ENCODE peak calls at places on chromosomes 3 and 15, in five cellular contexts. L, B, K, U and O are unnamed samples.

GRCh38 chr3:186523022-186523421 is 21.2 kb downstream of the CRYGS start:
- DNase-seq in B (no peak), U (no peak), K (no peak), L (no peak), O (no peak)

GRCh38 chr3:65039754-65040210 is 352.0 kb upstream of the ADAMTS9 start:
- DNase-seq in L (no peak), B (no peak), K (no peak), U (no peak), O (no peak)

GRCh38 chr15:60720493-60721231 is 241.7 kb upstream of the ICE2 start:
- DNase-seq in L (no peak), K (no peak), U (peak), B (no peak), O (no peak)

GRCh38 chr3:149615731-149616221 is 42.0 kb downstream of the WWTR1 start:
- DNase-seq in K (no peak), L (no peak), B (no peak), U (no peak), O (no peak)

GRCh38 chr3:24683090-24683489 is 188.4 kb upstream of the THRB start:
- DNase-seq in L (no peak), B (no peak), K (no peak), U (no peak), O (no peak)

GRCh38 chr15:33565099-33565498 is 254.3 kb downstream of the RYR3 start:
- DNase-seq in L (no peak), U (no peak), K (no peak), B (no peak), O (no peak)

GRCh38 chr15:38652998-38653397 is 88.4 kb upstream of the RASGRP1 start:
- DNase-seq in K (no peak), U (no peak), B (no peak), L (peak), O (no peak)

GRCh38 chr3:106820726-106821362 is 556.4 kb upstream of the CCDC54 start:
- DNase-seq in L (no peak), B (no peak), K (no peak), U (no peak), O (no peak)

GRCh38 chr3:184145120-184145524 is 10.0 kb downstream of the EIF2B5 start:
- DNase-seq in L (peak), U (no peak), B (no peak), K (peak), O (peak)

GRCh38 chr15:58666957-58667356 is 82.5 kb downstream of the ADAM10 start:
- DNase-seq in L (no peak), U (no peak), B (no peak), K (no peak), O (no peak)

GRCh38 chr15:56491110-56491722 is 26.3 kb upstream of the MNS1 start:
- DNase-seq in U (peak), B (peak), K (peak), L (peak), O (peak)

GRCh38 chr3:53202331-53203015 is 41.5 kb downstream of the PRKCD start:
- DNase-seq in L (no peak), U (no peak), K (no peak), B (no peak), O (no peak)

GRCh38 chr3:10470666-10471336 is 34.6 kb downstream of the ATP2B2 start:
- DNase-seq in U (no peak), B (no peak), L (no peak), K (no peak), O (no peak)

GRCh38 chr3:115062412-115062956 is 84.6 kb downstream of the ZBTB20 start:
- DNase-seq in U (no peak), B (no peak), K (no peak), L (no peak), O (no peak)

GRCh38 chr15:25543156-25543555 is 104.3 kb upstream of the UBE3A start:
- DNase-seq in B (no peak), K (peak), L (peak), U (no peak), O (no peak)

GRCh38 chr3:7669641-7670040 is 808.7 kb downstream of the GRM7 start:
- DNase-seq in U (no peak), B (no peak), L (no peak), K (no peak), O (no peak)

GRCh38 chr3:17143893-17144664 is 259.3 kb downstream of the PLCL2 start:
- DNase-seq in B (no peak), K (no peak), U (no peak), L (no peak), O (no peak)

GRCh38 chr15:45199136-45199810 is 11.5 kb upstream of the SHF start:
- DNase-seq in K (no peak), L (no peak), B (no peak), U (peak), O (peak)

GRCh38 chr15:70090436-70091291 is 7.1 kb downstream of the TLE3 start:
- DNase-seq in U (no peak), L (no peak), B (no peak), K (no peak), O (no peak)

GRCh38 chr15:38853608-38854007 is 289.0 kb upstream of the RASGRP1 start:
- DNase-seq in U (no peak), L (no peak), K (no peak), B (no peak), O (peak)

GRCh38 chr15:97849183-97849582 is 111.3 kb upstream of the ARRDC4 start:
- DNase-seq in B (no peak), K (no peak), U (no peak), L (no peak), O (no peak)

GRCh38 chr15:70802629-70803028 is 39.3 kb upstream of the UACA start:
- DNase-seq in B (no peak), U (no peak), L (no peak), K (no peak), O (no peak)

GRCh38 chr15:32843211-32843907 is 125.6 kb downstream of the GREM1 start:
- DNase-seq in U (no peak), B (no peak), L (no peak), K (peak), O (no peak)

GRCh38 chr3:139180489-139180888 is 135.8 kb upstream of the PRR23C start:
- DNase-seq in L (no peak), U (no peak), K (no peak), B (no peak), O (no peak)

GRCh38 chr15:89107984-89108383 is 19.7 kb downstream of the ABHD2 start:
- DNase-seq in K (peak), B (no peak), L (no peak), U (no peak), O (peak)

GRCh38 chr15:59294961-59295741 is 77.5 kb downstream of the MYO1E start:
- DNase-seq in B (no peak), L (no peak), K (no peak), U (no peak), O (peak)

GRCh38 chr15:40441736-40442531 is 1.2 kb downstream of the BAHD1 start:
- DNase-seq in U (no peak), L (no peak), K (no peak), B (peak), O (no peak)